ENCODE peak calls at places on chromosome 17, in six cellular contexts. Z is heart right ventricle, X is neural progenitor cell, K is SK-N-SH, R is ascending aorta, H is transverse colon. M is an unnamed sample.

GRCh38 chr17:30363715-30364202 is 15.0 kb upstream of the CPD start:
- DNase-seq in R (no peak), X (no peak), H (peak; percentile 46), K (no peak), Z (no peak), M (no peak)

GRCh38 chr17:8494506-8495111 is 58.9 kb downstream of the NDEL1 start:
- DNase-seq in K (no peak), R (no peak), X (no peak), Z (no peak), H (no peak), M (no peak)

GRCh38 chr17:18356624-18357023 is 6.7 kb downstream of the SHMT1 start:
- DNase-seq in R (no peak), K (no peak), H (peak; percentile 25), Z (no peak), X (no peak), M (no peak)

GRCh38 chr17:66952681-66953638 is 11.5 kb upstream of the CACNG4 start:
- DNase-seq in Z (no peak), R (no peak), K (peak; percentile 80), H (no peak), X (no peak), M (no peak)

GRCh38 chr17:10772425-10773380 is 31.2 kb downstream of the TMEM238L start:
- DNase-seq in Z (no peak), R (no peak), K (no peak), X (peak; percentile 82), H (peak; percentile 87), M (no peak)

GRCh38 chr17:19618015-19618414 is 30.5 kb upstream of the ALDH3A2 start:
- DNase-seq in Z (no peak), H (no peak), K (no peak), X (no peak), R (no peak), M (no peak)

GRCh38 chr17:17055286-17056166 is 13.3 kb downstream of the MPRIP start:
- DNase-seq in H (no peak), X (no peak), R (no peak), Z (no peak), K (no peak), M (no peak)

GRCh38 chr17:19787733-19788357 is 39.7 kb upstream of the ALDH3A1 start:
- DNase-seq in Z (no peak), X (no peak), H (no peak), R (no peak), K (no peak), M (no peak)

GRCh38 chr17:78806451-78806850 is 24.4 kb upstream of the CYTH1 start:
- DNase-seq in X (no peak), Z (no peak), K (no peak), H (no peak), R (no peak), M (no peak)

GRCh38 chr17:82716383-82717181 is at the start of gene FN3KRP:
- DNase-seq in X (peak; percentile 98), R (peak; percentile 78), H (peak; percentile 97), K (peak; percentile 100), Z (peak; percentile 91), M (peak; percentile 98)

GRCh38 chr17:34654276-34654675 is 74.9 kb downstream of the TMEM132E start:
- DNase-seq in K (no peak), X (no peak), H (no peak), R (no peak), Z (no peak), M (no peak)

GRCh38 chr17:68260051-68260762 is 12.4 kb downstream of the AMZ2 start:
- DNase-seq in K (no peak), R (no peak), H (no peak), X (no peak), Z (no peak), M (no peak)

GRCh38 chr17:30299000-30299399 is 7.3 kb upstream of the BLMH start:
- DNase-seq in Z (no peak), H (no peak), R (no peak), X (no peak), K (no peak), M (no peak)

GRCh38 chr17:75267403-75268232 is 3.4 kb downstream of the MIF4GD start:
- DNase-seq in R (no peak), H (peak; percentile 66), Z (no peak), X (peak; percentile 57), K (peak; percentile 21), M (peak; percentile 77)

GRCh38 chr17:80960797-80961452 is 30.7 kb upstream of the CHMP6 start:
- DNase-seq in Z (no peak), R (no peak), X (no peak), H (no peak), K (no peak), M (peak; percentile 46)

GRCh38 chr17:8125196-8125946 is 1.5 kb upstream of the HES7 start:
- DNase-seq in K (peak; percentile 88), X (peak; percentile 84), Z (peak; percentile 76), R (no peak), H (peak; percentile 88), M (peak; percentile 87)

GRCh38 chr17:2685696-2686095 is 25.9 kb downstream of the CLUH start:
- DNase-seq in X (no peak), H (no peak), R (no peak), Z (peak; percentile 20), K (peak; percentile 28), M (no peak)

GRCh38 chr17:43042025-43042424 is 17.0 kb downstream of the RND2 start:
- DNase-seq in R (no peak), K (no peak), X (peak; percentile 34), H (no peak), Z (no peak), M (no peak)

GRCh38 chr17:36590082-36590481 is 1.6 kb upstream of the DHRS11 start:
- DNase-seq in K (no peak), R (no peak), X (no peak), Z (no peak), H (no peak), M (no peak)

GRCh38 chr17:50137050-50137449 is 7.1 kb upstream of the SAMD14 start:
- DNase-seq in Z (no peak), K (no peak), X (no peak), R (no peak), H (no peak), M (no peak)
- H3K36me3 ChIP-seq in Z (peaks cover 64% of the 10 kb centered on the region), K (peaks cover 45% of the 10 kb centered on the region), X (no peaks in the 10 kb centered on the region), R (peaks cover 71% of the 10 kb centered on the region), H (peaks cover 47% of the 10 kb centered on the region), M (peaks cover 3% of the 10 kb centered on the region)

GRCh38 chr17:44652727-44653126 is 3.5 kb upstream of the MEIOC start:
- DNase-seq in K (no peak), H (no peak), X (no peak), R (no peak), Z (no peak), M (no peak)

GRCh38 chr17:44653384-44653783 is 2.9 kb upstream of the MEIOC start:
- DNase-seq in R (no peak), H (no peak), X (no peak), K (no peak), Z (no peak), M (no peak)

GRCh38 chr17:44651228-44651627 is 5.0 kb upstream of the MEIOC start:
- DNase-seq in Z (no peak), H (no peak), K (no peak), X (no peak), R (no peak), M (no peak)

GRCh38 chr17:44653954-44654353 is 2.3 kb upstream of the MEIOC start:
- DNase-seq in H (no peak), K (no peak), R (no peak), X (no peak), Z (no peak), M (no peak)

DNA sequence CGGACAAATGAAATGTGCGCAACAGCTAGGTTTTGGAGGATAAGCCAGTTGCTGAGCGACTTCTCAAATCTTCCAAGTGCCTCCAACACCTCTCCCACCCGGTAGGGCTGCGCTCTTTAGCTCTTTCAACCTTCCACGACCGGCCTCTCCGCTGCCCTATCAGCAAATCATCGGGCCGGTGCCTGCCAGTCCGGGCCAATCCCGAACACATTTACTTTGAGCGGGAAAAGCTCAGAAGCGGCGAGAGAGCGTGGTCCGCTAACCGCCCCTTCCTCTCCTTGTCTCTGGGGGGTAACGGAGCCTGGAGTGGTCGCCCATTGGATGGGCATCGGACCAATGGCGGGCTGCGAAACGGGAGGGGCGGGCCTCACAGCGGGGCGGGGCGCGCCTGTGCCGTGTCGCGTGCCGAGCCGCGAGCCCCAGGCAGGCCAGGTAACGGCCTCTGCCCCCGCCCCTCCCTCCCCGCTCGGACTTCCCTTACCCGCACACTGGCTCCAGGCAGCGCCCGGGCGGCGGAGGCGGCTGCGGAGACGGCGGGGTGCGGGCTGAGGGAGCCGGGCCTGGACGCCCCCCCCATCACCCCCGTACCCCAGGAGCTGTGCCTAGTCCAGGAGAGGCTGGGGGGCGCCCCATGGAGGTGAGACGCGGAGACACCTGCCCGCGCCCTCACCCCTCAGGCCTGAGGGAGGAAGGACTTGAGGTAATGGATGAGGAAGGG is at the start of gene MEIOC:
- DNase-seq in X (peak; percentile 80), H (no peak), R (no peak), Z (no peak), K (peak; percentile 97), M (peak; percentile 19)
- TF ChIP-seq CTCF in X (peak; percentile 11), H (no peak), R (no peak), Z (no peak), K (peak; percentile 47), M (no peak)

GRCh38 chr17:47164263-47164662 is 24.8 kb downstream of the CDC27 start:
- DNase-seq in K (no peak), H (no peak), R (no peak), Z (no peak), X (no peak), M (no peak)

GRCh38 chr17:47159315-47159714 is 29.8 kb downstream of the CDC27 start:
- DNase-seq in R (no peak), K (no peak), H (no peak), X (no peak), Z (no peak), M (no peak)

GRCh38 chr17:47165137-47165536 is 24.0 kb downstream of the CDC27 start:
- DNase-seq in R (no peak), H (no peak), X (no peak), K (no peak), Z (no peak), M (no peak)

GRCh38 chr17:47161988-47162622 is 27.0 kb downstream of the CDC27 start:
- DNase-seq in X (no peak), H (no peak), K (no peak), Z (no peak), R (no peak), M (no peak)
- H3K36me3 ChIP-seq in X (peaks cover 8% of the 10 kb centered on the region), H (peaks cover 31% of the 10 kb centered on the region), K (peaks cover 84% of the 10 kb centered on the region), Z (peaks cover 18% of the 10 kb centered on the region), R (peaks cover 18% of the 10 kb centered on the region), M (no peaks in the 10 kb centered on the region)

GRCh38 chr17:39923836-39924690 is 3.3 kb downstream of the ORMDL3 start:
- DNase-seq in Z (no peak), X (peak; percentile 51), H (no peak), K (no peak), R (no peak), M (no peak)
- TF ChIP-seq CTCF in Z (no peak), X (peak; percentile 30), H (no peak), K (no peak), R (no peak), M (no peak)

GRCh38 chr17:4064366-4064765 is 78.5 kb downstream of the ZZEF1 start:
- DNase-seq in Z (peak; percentile 68), K (peak; percentile 24), R (no peak), H (no peak), X (no peak), M (no peak)
- H3K36me3 ChIP-seq in Z (peaks cover 61% of the 10 kb centered on the region), K (peaks cover 70% of the 10 kb centered on the region), R (peaks cover 67% of the 10 kb centered on the region), H (peaks cover 90% of the 10 kb centered on the region), X (peaks cover 8% of the 10 kb centered on the region), M (peaks cover 11% of the 10 kb centered on the region)